ENCODE peak calls at places on chromosomes 7 and 10, in nine cellular contexts. I, T, Z, E, F, X, S, W and Q are unnamed samples.

GRCh38 chr7:98984126-98984525 is 105.8 kb downstream of the TRRAP start:
- DNase-seq in Z (no peak), S (no peak), I (no peak), X (no peak), W (no peak), E (no peak), F (no peak), T (no peak), Q (no peak)

GRCh38 chr7:121873795-121874194 is 834 bp downstream of the PTPRZ1 start:
- DNase-seq in E (no peak), W (no peak), S (no peak), I (peak; percentile 18), X (no peak), T (no peak), Z (no peak), F (no peak), Q (peak; percentile 0)

GRCh38 chr7:69534461-69535041 is 63.7 kb upstream of the AUTS2 start:
- DNase-seq in E (no peak), X (no peak), W (no peak), I (no peak), S (no peak), Z (no peak), T (no peak), F (no peak), Q (no peak)

GRCh38 chr10:29328988-29329387 is 40.1 kb downstream of the LYZL1 start:
- DNase-seq in E (no peak), I (peak; percentile 78), W (no peak), S (peak; percentile 53), T (no peak), F (peak; percentile 64), Z (no peak), X (no peak), Q (no peak)

GRCh38 chr10:44990965-44991364 is 9.8 kb upstream of the ZNF22 start:
- DNase-seq in Z (no peak), X (no peak), F (no peak), S (no peak), T (no peak), I (no peak), E (no peak), W (no peak), Q (no peak)

GRCh38 chr10:129768437-129769355 is 195.4 kb downstream of the EBF3 start:
- DNase-seq in I (no peak), T (no peak), Z (no peak), W (peak; percentile 3), X (no peak), E (peak; percentile 18), S (no peak), F (no peak), Q (no peak)

GRCh38 chr10:92112462-92112861 is 178.4 kb downstream of the CPEB3 start:
- DNase-seq in I (no peak), E (no peak), X (no peak), S (no peak), F (no peak), T (no peak), Z (no peak), W (no peak), Q (no peak)

GRCh38 chr10:55742487-55742886 is 618.6 kb downstream of the ZWINT start:
- DNase-seq in I (no peak), T (no peak), W (no peak), S (no peak), E (no peak), F (no peak), Z (no peak), X (no peak), Q (no peak)

GRCh38 chr7:23470290-23471089 is at the start of gene IGF2BP3:
- DNase-seq in I (peak; percentile 92), X (peak; percentile 66), F (peak; percentile 96), S (no peak), Z (peak; percentile 95), E (no peak), W (peak; percentile 99), T (no peak), Q (peak; percentile 68)

GRCh38 chr7:106704000-106704840 is 43.3 kb upstream of the CCDC71L start:
- DNase-seq in I (no peak), X (no peak), T (no peak), Z (no peak), F (no peak), E (no peak), S (no peak), W (no peak), Q (no peak)

GRCh38 chr7:83528925-83529423 is 120.0 kb downstream of the SEMA3E start:
- DNase-seq in I (no peak), Z (no peak), F (no peak), E (no peak), S (no peak), X (no peak), W (no peak), T (no peak), Q (no peak)

GRCh38 chr10:10873289-10873688 is 144.4 kb upstream of the CELF2 start:
- DNase-seq in X (no peak), Z (no peak), W (no peak), T (no peak), I (peak; percentile 8), E (no peak), S (no peak), F (no peak), Q (no peak)

GRCh38 chr7:155256761-155257481 is 40.8 kb upstream of the INSIG1 start:
- DNase-seq in T (no peak), E (no peak), F (no peak), S (no peak), X (no peak), W (no peak), I (no peak), Z (no peak), Q (no peak)

GRCh38 chr7:2063562-2064360 is 169.0 kb downstream of the MAD1L1 start:
- DNase-seq in E (peak; percentile 33), I (peak; percentile 58), F (peak; percentile 17), X (no peak), T (no peak), Z (no peak), S (peak; percentile 64), W (no peak), Q (peak; percentile 62)

GRCh38 chr7:22364910-22365309 is 8.0 kb upstream of the RAPGEF5 start:
- DNase-seq in Z (no peak), F (no peak), X (no peak), S (no peak), I (no peak), E (no peak), W (peak; percentile 85), T (no peak), Q (no peak)

GRCh38 chr10:106132956-106133355 is 1031.5 kb downstream of the SORCS1 start:
- DNase-seq in X (no peak), T (no peak), E (no peak), I (no peak), W (no peak), Z (no peak), F (no peak), S (no peak), Q (no peak)

GRCh38 chr7:16242920-16243319 is 178.4 kb downstream of the CRPPA start:
- DNase-seq in E (no peak), X (no peak), I (no peak), S (no peak), W (no peak), T (no peak), Z (no peak), F (no peak), Q (no peak)

GRCh38 chr10:43355749-43356371 is 15.6 kb upstream of the FXYD4 start:
- DNase-seq in W (no peak), X (no peak), F (no peak), S (peak; percentile 3), T (no peak), I (peak; percentile 48), E (no peak), Z (peak; percentile 24), Q (no peak)

GRCh38 chr10:56319386-56319785 is 41.7 kb downstream of the ZWINT start:
- DNase-seq in F (peak; percentile 76), E (no peak), S (no peak), W (no peak), I (no peak), T (no peak), X (no peak), Z (peak; percentile 59), Q (no peak)

GRCh38 chr7:102252373-102252982 is 34.2 kb upstream of the SH2B2 start:
- DNase-seq in F (no peak), X (no peak), E (no peak), T (no peak), I (no peak), Z (no peak), S (no peak), W (no peak), Q (no peak)

GRCh38 chr7:431041-431440 is 88.6 kb downstream of the PDGFA start:
- DNase-seq in I (no peak), X (no peak), W (no peak), Z (no peak), F (no peak), E (no peak), S (no peak), T (no peak), Q (no peak)

GRCh38 chr7:115145512-115145911 is 223.6 kb downstream of the MDFIC start:
- DNase-seq in T (no peak), E (no peak), X (no peak), I (peak; percentile 81), W (no peak), S (no peak), Z (no peak), F (peak; percentile 39), Q (no peak)

GRCh38 chr7:146486519-146486918 is 369.9 kb downstream of the CNTNAP2 start:
- DNase-seq in I (no peak), T (no peak), E (no peak), S (no peak), W (peak; percentile 82), F (no peak), Z (no peak), X (no peak), Q (no peak)

GRCh38 chr10:57664815-57665214 is 602.9 kb downstream of the IPMK start:
- DNase-seq in T (no peak), X (no peak), W (no peak), F (no peak), I (no peak), E (no peak), S (no peak), Z (no peak), Q (no peak)

GRCh38 chr7:138970979-138971378 is 10.2 kb downstream of the KIAA1549 start:
- DNase-seq in S (no peak), W (no peak), F (no peak), Z (no peak), I (no peak), T (no peak), X (no peak), E (no peak), Q (no peak)

GRCh38 chr7:73482746-73483145 is 39.3 kb downstream of the BAZ1B start:
- DNase-seq in F (no peak), Z (no peak), X (no peak), I (no peak), S (no peak), E (no peak), W (peak; percentile 83), T (no peak), Q (no peak)

GRCh38 chr7:6166443-6166871 is 106.0 kb downstream of the CYTH3 start:
- DNase-seq in E (no peak), S (no peak), Z (no peak), T (no peak), X (no peak), W (no peak), F (no peak), I (no peak), Q (no peak)

GRCh38 chr10:89478085-89478738 is 57.2 kb downstream of the SLC16A12 start:
- DNase-seq in T (no peak), X (no peak), F (no peak), E (no peak), W (no peak), Z (no peak), I (no peak), S (no peak), Q (no peak)

GRCh38 chr7:53095731-53096501 is 60.5 kb downstream of the POM121L12 start:
- DNase-seq in S (no peak), X (no peak), I (no peak), W (no peak), T (no peak), Z (no peak), F (no peak), E (no peak), Q (no peak)

GRCh38 chr10:34815174-34816066 is at the start of gene PARD3:
- DNase-seq in Z (no peak), T (no peak), I (peak; percentile 74), E (no peak), W (peak; percentile 16), X (no peak), F (peak; percentile 51), S (peak; percentile 73), Q (peak; percentile 86)

GRCh38 chr10:32347363-32347735 is 391 bp upstream of the EPC1 start:
- DNase-seq in W (no peak), Z (no peak), I (no peak), X (no peak), F (no peak), T (no peak), S (no peak), E (no peak), Q (no peak)